ENCODE peak calls at places on chromosomes 13 and 19, in ten cellular contexts. Y is MCF 10A, X is fibroblast of lung, Q is hippocampal formation, H is coronary artery, K is heart right ventricle, L is ACHN, I is EL, G is endothelial cell of umbilical vein, P is AG08395. M is an unnamed sample.

GRCh38 chr19:4606921-4607678 is 32.2 kb upstream of the TNFAIP8L1 start:
- DNase-seq in Y (no peak), X (peak), Q (no peak), H (no peak), K (peak), L (no peak), I (no peak), G (peak), P (no peak), M (no peak)

GRCh38 chr13:94138831-94139230 is 340.7 kb downstream of the DCT start:
- DNase-seq in Y (no peak), X (no peak), Q (no peak), H (no peak), K (no peak), L (no peak), I (no peak), G (no peak), P (no peak), M (no peak)

GRCh38 chr13:112069063-112069726 is 2.2 kb downstream of the SOX1 start:
- DNase-seq in Y (no peak), X (no peak), Q (no peak), H (no peak), K (no peak), L (no peak), I (no peak), G (no peak), P (no peak), M (no peak)

GRCh38 chr13:75016225-75016624 is 465.7 kb downstream of the TBC1D4 start:
- DNase-seq in Y (no peak), X (peak), Q (no peak), H (no peak), K (no peak), L (no peak), I (no peak), G (no peak), P (no peak), M (no peak)

GRCh38 chr13:107799001-107799400 is 416.3 kb downstream of the LIG4 start:
- DNase-seq in Y (no peak), X (no peak), Q (no peak), H (no peak), K (no peak), L (no peak), I (no peak), G (peak), P (no peak), M (peak)

GRCh38 chr13:75365724-75366173 is 116.2 kb downstream of the TBC1D4 start:
- DNase-seq in Y (peak), X (peak), Q (no peak), H (no peak), K (no peak), L (peak), I (peak), G (peak), P (peak), M (peak)

GRCh38 chr19:6260912-6261636 is 18.7 kb downstream of the MLLT1 start:
- DNase-seq in Y (peak), X (no peak), Q (no peak), H (no peak), K (no peak), L (peak), I (peak), G (peak), P (peak), M (peak)

GRCh38 chr19:42477933-42478332 is 35.2 kb upstream of the CXCL17 start:
- DNase-seq in Y (no peak), X (no peak), Q (no peak), H (no peak), K (no peak), L (no peak), I (no peak), G (no peak), P (no peak), M (no peak)

GRCh38 chr19:2554856-2555255 is 78.9 kb downstream of the GADD45B start:
- DNase-seq in Y (peak), X (no peak), Q (no peak), H (no peak), K (no peak), L (no peak), I (peak), G (peak), P (peak), M (peak)

GRCh38 chr19:5738423-5738822 is 18.0 kb downstream of the CATSPERD start:
- DNase-seq in Y (peak), X (peak), Q (no peak), H (no peak), K (no peak), L (no peak), I (no peak), G (no peak), P (no peak), M (peak)

GRCh38 chr13:111267205-111267604 is 53.2 kb upstream of the TEX29 start:
- DNase-seq in Y (no peak), X (no peak), Q (no peak), H (no peak), K (no peak), L (no peak), I (no peak), G (no peak), P (no peak), M (no peak)

GRCh38 chr13:63855457-63856118 is 2439.9 kb upstream of the PCDH20 start:
- DNase-seq in Y (no peak), X (no peak), Q (no peak), H (no peak), K (no peak), L (no peak), I (no peak), G (no peak), P (no peak), M (no peak)

GRCh38 chr13:70107498-70108271 is at the start of gene ATXN8OS:
- DNase-seq in Y (no peak), X (no peak), Q (no peak), H (no peak), K (no peak), L (peak), I (no peak), G (no peak), P (no peak), M (no peak)

GRCh38 chr19:45245826-45246225 is 619 bp upstream of the EXOC3L2 start:
- DNase-seq in Y (no peak), X (no peak), Q (no peak), H (no peak), K (no peak), L (no peak), I (no peak), G (no peak), P (no peak), M (peak)

GRCh38 chr13:109346060-109346459 is 440.3 kb downstream of the IRS2 start:
- DNase-seq in Y (no peak), X (no peak), Q (no peak), H (no peak), K (no peak), L (no peak), I (no peak), G (no peak), P (no peak), M (no peak)

GRCh38 chr13:41648314-41648935 is 191.1 kb downstream of the RGCC start:
- DNase-seq in Y (peak), X (no peak), Q (no peak), H (no peak), K (no peak), L (no peak), I (peak), G (peak), P (no peak), M (peak)